ENCODE peak calls at places on chromosome 13, in seven cellular contexts. Z, J, L, G, T, D and O are unnamed samples.

GRCh38 chr13:30257433-30258099 is 49.8 kb downstream of the KATNAL1 start:
- ATAC-seq in Z (no peak), L (no peak), J (no peak), T (no peak), D (peak), G (peak), O (no peak)

GRCh38 chr13:34671136-34671535 is 270.9 kb upstream of the NBEA start:
- ATAC-seq in G (no peak), D (peak), J (no peak), Z (no peak), T (no peak), L (peak), O (peak)

GRCh38 chr13:113938716-113939115 is 35.2 kb downstream of the C13orf46 start:
- ATAC-seq in L (no peak), T (peak), G (peak), J (no peak), Z (no peak), D (peak), O (no peak)

GRCh38 chr13:109695402-109696190 is 90.8 kb downstream of the IRS2 start:
- ATAC-seq in T (no peak), Z (peak), G (no peak), J (peak), D (no peak), L (no peak), O (no peak)

GRCh38 chr13:110371550-110372465 is 64.7 kb downstream of the COL4A2 start:
- ATAC-seq in G (no peak), J (no peak), T (peak), D (peak), L (peak), Z (no peak), O (no peak)

GRCh38 chr13:74575729-74576125 is 441.5 kb upstream of the KLF12 start:
- ATAC-seq in T (peak), Z (peak), D (peak), L (peak), J (peak), G (peak), O (peak)

GRCh38 chr13:36313047-36313969 is 15.7 kb upstream of the CCDC169 start:
- ATAC-seq in T (no peak), G (peak), J (no peak), D (no peak), Z (no peak), L (no peak), O (no peak)

GRCh38 chr13:28623782-28624706 is 34.9 kb upstream of the POMP start:
- ATAC-seq in G (peak), T (no peak), L (no peak), D (no peak), J (peak), Z (peak), O (no peak)

GRCh38 chr13:51148952-51149573 is 38.0 kb upstream of the C13orf42 start:
- ATAC-seq in Z (peak), J (no peak), D (peak), L (peak), G (peak), T (peak), O (peak)

GRCh38 chr13:45473627-45474026 is 8.9 kb downstream of the COG3 start:
- ATAC-seq in J (peak), L (no peak), T (no peak), Z (peak), D (no peak), G (no peak), O (no peak)